ENCODE peak calls at places on chromosome X, in seven cellular contexts. One of them, this sample, is unnamed.

GRCh38 chrX:3603026-3603661 is 110.3 kb downstream of the PRKX start:
- DNase-seq in retina: no peak
- DNase-seq in caudate nucleus: no peak
- DNase-seq in T-cell: no peak
- DNase-seq in NCI-H460: no peak
- DNase-seq in EL: no peak
- DNase-seq in activated naive CD8-positive, alpha-beta T cell treated with anti-CD3 and anti-CD28 coated beads, Interleukin-2, amount 50 U/mL, for 24 hours: no peak
- DNase-seq in this sample: no peak

GRCh38 chrX:28324306-28324705 is 262.9 kb upstream of the IL1RAPL1 start:
- DNase-seq in NCI-H460: no peak
- DNase-seq in caudate nucleus: no peak
- DNase-seq in activated naive CD8-positive, alpha-beta T cell treated with anti-CD3 and anti-CD28 coated beads, Interleukin-2, amount 50 U/mL, for 24 hours: no peak
- DNase-seq in retina: no peak
- DNase-seq in T-cell: no peak
- DNase-seq in EL: no peak
- DNase-seq in this sample: no peak

GRCh38 chrX:72576161-72576896 is 3.7 kb upstream of the HDAC8 start:
- DNase-seq in activated naive CD8-positive, alpha-beta T cell treated with anti-CD3 and anti-CD28 coated beads, Interleukin-2, amount 50 U/mL, for 24 hours: no peak
- DNase-seq in caudate nucleus: no peak
- DNase-seq in NCI-H460: peak
- DNase-seq in retina: no peak
- DNase-seq in EL: peak
- DNase-seq in T-cell: no peak
- DNase-seq in this sample: peak

GRCh38 chrX:41475611-41476241 is 28.6 kb downstream of the NYX start:
- DNase-seq in T-cell: no peak
- DNase-seq in NCI-H460: no peak
- DNase-seq in retina: peak
- DNase-seq in activated naive CD8-positive, alpha-beta T cell treated with anti-CD3 and anti-CD28 coated beads, Interleukin-2, amount 50 U/mL, for 24 hours: no peak
- DNase-seq in EL: no peak
- DNase-seq in caudate nucleus: peak
- DNase-seq in this sample: no peak

GRCh38 chrX:36957425-36958328 is 50.5 kb upstream of the FAM47C start:
- DNase-seq in caudate nucleus: no peak
- DNase-seq in T-cell: no peak
- DNase-seq in retina: peak
- DNase-seq in EL: no peak
- DNase-seq in activated naive CD8-positive, alpha-beta T cell treated with anti-CD3 and anti-CD28 coated beads, Interleukin-2, amount 50 U/mL, for 24 hours: no peak
- DNase-seq in NCI-H460: peak
- DNase-seq in this sample: peak

GRCh38 chrX:63686878-63687714 is 97.9 kb downstream of the ARHGEF9 start:
- DNase-seq in T-cell: no peak
- DNase-seq in EL: peak
- DNase-seq in retina: peak
- DNase-seq in NCI-H460: peak
- DNase-seq in caudate nucleus: no peak
- DNase-seq in activated naive CD8-positive, alpha-beta T cell treated with anti-CD3 and anti-CD28 coated beads, Interleukin-2, amount 50 U/mL, for 24 hours: no peak
- DNase-seq in this sample: peak

GRCh38 chrX:39477438-39478120 is 620.2 kb downstream of the BCOR start:
- DNase-seq in caudate nucleus: no peak
- DNase-seq in EL: no peak
- DNase-seq in T-cell: peak
- DNase-seq in NCI-H460: no peak
- DNase-seq in activated naive CD8-positive, alpha-beta T cell treated with anti-CD3 and anti-CD28 coated beads, Interleukin-2, amount 50 U/mL, for 24 hours: peak
- DNase-seq in retina: peak
- DNase-seq in this sample: no peak

GRCh38 chrX:15438332-15438731 is 54.1 kb upstream of the VEGFD start:
- DNase-seq in T-cell: no peak
- DNase-seq in caudate nucleus: no peak
- DNase-seq in NCI-H460: no peak
- DNase-seq in retina: no peak
- DNase-seq in EL: no peak
- DNase-seq in activated naive CD8-positive, alpha-beta T cell treated with anti-CD3 and anti-CD28 coated beads, Interleukin-2, amount 50 U/mL, for 24 hours: no peak
- DNase-seq in this sample: no peak

GRCh38 chrX:108072746-108073145 is 18.6 kb downstream of the PSMD10 start:
- DNase-seq in T-cell: no peak
- DNase-seq in activated naive CD8-positive, alpha-beta T cell treated with anti-CD3 and anti-CD28 coated beads, Interleukin-2, amount 50 U/mL, for 24 hours: no peak
- DNase-seq in caudate nucleus: no peak
- DNase-seq in EL: peak
- DNase-seq in NCI-H460: no peak
- DNase-seq in retina: no peak
- DNase-seq in this sample: peak

GRCh38 chrX:153775293-153775595 is 5.6 kb upstream of the SRPK3 start:
- DNase-seq in NCI-H460: no peak
- DNase-seq in retina: no peak
- DNase-seq in activated naive CD8-positive, alpha-beta T cell treated with anti-CD3 and anti-CD28 coated beads, Interleukin-2, amount 50 U/mL, for 24 hours: no peak
- DNase-seq in caudate nucleus: no peak
- DNase-seq in EL: no peak
- DNase-seq in T-cell: no peak
- DNase-seq in this sample: no peak

GRCh38 chrX:129959493-129959832 is 23.0 kb upstream of the BCORL1 start:
- DNase-seq in EL: peak
- DNase-seq in activated naive CD8-positive, alpha-beta T cell treated with anti-CD3 and anti-CD28 coated beads, Interleukin-2, amount 50 U/mL, for 24 hours: no peak
- DNase-seq in NCI-H460: no peak
- DNase-seq in caudate nucleus: no peak
- DNase-seq in retina: peak
- DNase-seq in T-cell: no peak
- DNase-seq in this sample: peak

GRCh38 chrX:137194164-137194563 is 160.4 kb upstream of the GPR101 start:
- DNase-seq in NCI-H460: peak
- DNase-seq in caudate nucleus: peak
- DNase-seq in activated naive CD8-positive, alpha-beta T cell treated with anti-CD3 and anti-CD28 coated beads, Interleukin-2, amount 50 U/mL, for 24 hours: peak
- DNase-seq in EL: peak
- DNase-seq in retina: peak
- DNase-seq in T-cell: no peak
- DNase-seq in this sample: peak

GRCh38 chrX:14920196-14920595 is 47.0 kb downstream of the MOSPD2 start:
- DNase-seq in NCI-H460: no peak
- DNase-seq in activated naive CD8-positive, alpha-beta T cell treated with anti-CD3 and anti-CD28 coated beads, Interleukin-2, amount 50 U/mL, for 24 hours: no peak
- DNase-seq in retina: no peak
- DNase-seq in caudate nucleus: no peak
- DNase-seq in T-cell: no peak
- DNase-seq in EL: peak
- DNase-seq in this sample: no peak

GRCh38 chrX:118847676-118848075 is 24.1 kb downstream of the ZCCHC12 start:
- DNase-seq in caudate nucleus: no peak
- DNase-seq in T-cell: no peak
- DNase-seq in NCI-H460: peak
- DNase-seq in retina: peak
- DNase-seq in activated naive CD8-positive, alpha-beta T cell treated with anti-CD3 and anti-CD28 coated beads, Interleukin-2, amount 50 U/mL, for 24 hours: no peak
- DNase-seq in EL: peak
- DNase-seq in this sample: peak

GRCh38 chrX:13688384-13688771 is 550 bp upstream of the RAB9A start:
- DNase-seq in retina: peak
- DNase-seq in NCI-H460: no peak
- DNase-seq in caudate nucleus: no peak
- DNase-seq in activated naive CD8-positive, alpha-beta T cell treated with anti-CD3 and anti-CD28 coated beads, Interleukin-2, amount 50 U/mL, for 24 hours: no peak
- DNase-seq in T-cell: no peak
- DNase-seq in EL: no peak
- DNase-seq in this sample: no peak

GRCh38 chrX:77749695-77750094 is 36.3 kb downstream of the ATRX start:
- DNase-seq in T-cell: no peak
- DNase-seq in activated naive CD8-positive, alpha-beta T cell treated with anti-CD3 and anti-CD28 coated beads, Interleukin-2, amount 50 U/mL, for 24 hours: no peak
- DNase-seq in EL: peak
- DNase-seq in caudate nucleus: no peak
- DNase-seq in retina: no peak
- DNase-seq in NCI-H460: no peak
- DNase-seq in this sample: no peak

GRCh38 chrX:133590703-133591505 is 175.6 kb upstream of the GPC4 start:
- DNase-seq in NCI-H460: no peak
- DNase-seq in EL: no peak
- DNase-seq in caudate nucleus: no peak
- DNase-seq in retina: no peak
- DNase-seq in T-cell: no peak
- DNase-seq in activated naive CD8-positive, alpha-beta T cell treated with anti-CD3 and anti-CD28 coated beads, Interleukin-2, amount 50 U/mL, for 24 hours: no peak
- DNase-seq in this sample: no peak

GRCh38 chrX:140712413-140713173 is 3.0 kb downstream of the LINC00632 start:
- DNase-seq in EL: peak
- DNase-seq in activated naive CD8-positive, alpha-beta T cell treated with anti-CD3 and anti-CD28 coated beads, Interleukin-2, amount 50 U/mL, for 24 hours: peak
- DNase-seq in retina: peak
- DNase-seq in caudate nucleus: peak
- DNase-seq in T-cell: peak
- DNase-seq in NCI-H460: peak
- DNase-seq in this sample: peak

GRCh38 chrX:65607070-65607742 is 60.2 kb upstream of the MSN start:
- DNase-seq in activated naive CD8-positive, alpha-beta T cell treated with anti-CD3 and anti-CD28 coated beads, Interleukin-2, amount 50 U/mL, for 24 hours: no peak
- DNase-seq in T-cell: no peak
- DNase-seq in NCI-H460: no peak
- DNase-seq in EL: peak
- DNase-seq in caudate nucleus: no peak
- DNase-seq in retina: no peak
- DNase-seq in this sample: no peak

GRCh38 chrX:43559643-43560042 is 96.5 kb upstream of the MAOA start:
- DNase-seq in NCI-H460: peak
- DNase-seq in caudate nucleus: peak
- DNase-seq in T-cell: peak
- DNase-seq in EL: peak
- DNase-seq in retina: peak
- DNase-seq in activated naive CD8-positive, alpha-beta T cell treated with anti-CD3 and anti-CD28 coated beads, Interleukin-2, amount 50 U/mL, for 24 hours: peak
- DNase-seq in this sample: peak

GRCh38 chrX:115602729-115603389 is 41.9 kb downstream of the PLS3 start:
- DNase-seq in activated naive CD8-positive, alpha-beta T cell treated with anti-CD3 and anti-CD28 coated beads, Interleukin-2, amount 50 U/mL, for 24 hours: no peak
- DNase-seq in T-cell: no peak
- DNase-seq in EL: peak
- DNase-seq in NCI-H460: no peak
- DNase-seq in retina: no peak
- DNase-seq in caudate nucleus: no peak
- DNase-seq in this sample: no peak